ENCODE peak calls at places on chromosome 1, in nine cellular contexts. One of them, this sample, is unnamed.

GRCh38 chr1:208433086-208433485 is 188.9 kb upstream of the PLXNA2 start:
- DNase-seq in upper lobe of right lung: no peak
- DNase-seq in psoas muscle: no peak
- DNase-seq in astrocyte: peak
- DNase-seq in endothelial cell: no peak
- DNase-seq in astrocyte of the spinal cord: peak
- DNase-seq in RWPE1: no peak
- DNase-seq in neural progenitor cell: peak
- DNase-seq in RWPE2: no peak
- DNase-seq in this sample: peak

GRCh38 chr1:151728151-151728711 is 6.9 kb downstream of the RIIAD1 start:
- DNase-seq in psoas muscle: no peak
- DNase-seq in astrocyte: peak
- DNase-seq in upper lobe of right lung: no peak
- DNase-seq in RWPE1: no peak
- DNase-seq in RWPE2: no peak
- DNase-seq in astrocyte of the spinal cord: peak
- DNase-seq in endothelial cell: no peak
- DNase-seq in neural progenitor cell: peak
- DNase-seq in this sample: no peak

GRCh38 chr1:26697441-26697977 is 1.7 kb downstream of the ARID1A start:
- DNase-seq in upper lobe of right lung: no peak
- DNase-seq in RWPE2: no peak
- DNase-seq in RWPE1: no peak
- DNase-seq in astrocyte: no peak
- DNase-seq in psoas muscle: no peak
- DNase-seq in endothelial cell: no peak
- DNase-seq in astrocyte of the spinal cord: no peak
- DNase-seq in neural progenitor cell: no peak
- DNase-seq in this sample: no peak

GRCh38 chr1:27577504-27578188 is 26.3 kb downstream of the AHDC1 start:
- DNase-seq in upper lobe of right lung: no peak
- DNase-seq in endothelial cell: no peak
- DNase-seq in astrocyte: no peak
- DNase-seq in astrocyte of the spinal cord: no peak
- DNase-seq in psoas muscle: no peak
- DNase-seq in RWPE2: no peak
- DNase-seq in RWPE1: no peak
- DNase-seq in neural progenitor cell: no peak
- DNase-seq in this sample: no peak

GRCh38 chr1:19343617-19344350 is 31.7 kb downstream of the SLC66A1 start:
- DNase-seq in psoas muscle: no peak
- DNase-seq in RWPE2: peak
- DNase-seq in endothelial cell: no peak
- DNase-seq in neural progenitor cell: no peak
- DNase-seq in RWPE1: no peak
- DNase-seq in upper lobe of right lung: no peak
- DNase-seq in astrocyte of the spinal cord: no peak
- DNase-seq in astrocyte: no peak
- DNase-seq in this sample: no peak

GRCh38 chr1:53020588-53020987 is 41.4 kb upstream of the PODN start:
- DNase-seq in RWPE2: no peak
- DNase-seq in neural progenitor cell: no peak
- DNase-seq in astrocyte: no peak
- DNase-seq in RWPE1: no peak
- DNase-seq in astrocyte of the spinal cord: no peak
- DNase-seq in upper lobe of right lung: no peak
- DNase-seq in psoas muscle: no peak
- DNase-seq in endothelial cell: no peak
- DNase-seq in this sample: no peak

GRCh38 chr1:86277909-86278308 is 118.2 kb downstream of the ODF2L start:
- DNase-seq in RWPE2: no peak
- DNase-seq in astrocyte of the spinal cord: no peak
- DNase-seq in upper lobe of right lung: no peak
- DNase-seq in RWPE1: no peak
- DNase-seq in psoas muscle: no peak
- DNase-seq in endothelial cell: no peak
- DNase-seq in neural progenitor cell: peak
- DNase-seq in astrocyte: no peak
- DNase-seq in this sample: peak

GRCh38 chr1:166164995-166165660 is 1.7 kb downstream of the FAM78B start:
- DNase-seq in astrocyte: peak
- DNase-seq in psoas muscle: peak
- DNase-seq in RWPE1: peak
- DNase-seq in RWPE2: no peak
- DNase-seq in neural progenitor cell: peak
- DNase-seq in astrocyte of the spinal cord: peak
- DNase-seq in upper lobe of right lung: peak
- DNase-seq in endothelial cell: peak
- DNase-seq in this sample: peak

GRCh38 chr1:220062629-220063028 is 16.3 kb upstream of the EPRS1 start:
- DNase-seq in RWPE2: no peak
- DNase-seq in astrocyte: no peak
- DNase-seq in endothelial cell: no peak
- DNase-seq in astrocyte of the spinal cord: no peak
- DNase-seq in psoas muscle: no peak
- DNase-seq in RWPE1: no peak
- DNase-seq in neural progenitor cell: no peak
- DNase-seq in upper lobe of right lung: no peak
- DNase-seq in this sample: no peak

GRCh38 chr1:71049951-71050598 is 2.5 kb upstream of the PTGER3 start:
- DNase-seq in upper lobe of right lung: no peak
- DNase-seq in RWPE2: no peak
- DNase-seq in psoas muscle: no peak
- DNase-seq in astrocyte of the spinal cord: peak
- DNase-seq in endothelial cell: peak
- DNase-seq in RWPE1: peak
- DNase-seq in neural progenitor cell: peak
- DNase-seq in astrocyte: peak
- DNase-seq in this sample: peak

GRCh38 chr1:110879758-110880606 is 7.0 kb downstream of the CD53 start:
- DNase-seq in endothelial cell: no peak
- DNase-seq in astrocyte: no peak
- DNase-seq in upper lobe of right lung: no peak
- DNase-seq in neural progenitor cell: no peak
- DNase-seq in RWPE1: no peak
- DNase-seq in RWPE2: no peak
- DNase-seq in astrocyte of the spinal cord: no peak
- DNase-seq in psoas muscle: no peak
- DNase-seq in this sample: peak

GRCh38 chr1:36070349-36070748 is 13.5 kb upstream of the TEKT2 start:
- DNase-seq in psoas muscle: no peak
- DNase-seq in RWPE2: no peak
- DNase-seq in RWPE1: no peak
- DNase-seq in endothelial cell: no peak
- DNase-seq in upper lobe of right lung: no peak
- DNase-seq in astrocyte of the spinal cord: no peak
- DNase-seq in astrocyte: no peak
- DNase-seq in neural progenitor cell: no peak
- DNase-seq in this sample: no peak
- TF ChIP-seq CTCF in psoas muscle: no peak
- TF ChIP-seq CTCF in RWPE2: no peak
- TF ChIP-seq CTCF in RWPE1: no peak
- TF ChIP-seq CTCF in endothelial cell: no peak
- TF ChIP-seq CTCF in upper lobe of right lung: no peak
- TF ChIP-seq CTCF in astrocyte of the spinal cord: no peak
- TF ChIP-seq CTCF in astrocyte: no peak
- TF ChIP-seq CTCF in neural progenitor cell: no peak
- TF ChIP-seq CTCF in this sample: no peak

GRCh38 chr1:209937996-209938959 is at the start of gene SYT14:
- DNase-seq in neural progenitor cell: peak
- DNase-seq in RWPE1: peak
- DNase-seq in astrocyte of the spinal cord: peak
- DNase-seq in RWPE2: peak
- DNase-seq in psoas muscle: no peak
- DNase-seq in astrocyte: peak
- DNase-seq in upper lobe of right lung: no peak
- DNase-seq in endothelial cell: peak
- DNase-seq in this sample: no peak
- TF ChIP-seq CTCF in neural progenitor cell: no peak
- TF ChIP-seq CTCF in RWPE1: no peak
- TF ChIP-seq CTCF in astrocyte of the spinal cord: peak
- TF ChIP-seq CTCF in RWPE2: no peak
- TF ChIP-seq CTCF in psoas muscle: no peak
- TF ChIP-seq CTCF in astrocyte: no peak
- TF ChIP-seq CTCF in upper lobe of right lung: no peak
- TF ChIP-seq CTCF in endothelial cell: no peak
- TF ChIP-seq CTCF in this sample: no peak

DNA sequence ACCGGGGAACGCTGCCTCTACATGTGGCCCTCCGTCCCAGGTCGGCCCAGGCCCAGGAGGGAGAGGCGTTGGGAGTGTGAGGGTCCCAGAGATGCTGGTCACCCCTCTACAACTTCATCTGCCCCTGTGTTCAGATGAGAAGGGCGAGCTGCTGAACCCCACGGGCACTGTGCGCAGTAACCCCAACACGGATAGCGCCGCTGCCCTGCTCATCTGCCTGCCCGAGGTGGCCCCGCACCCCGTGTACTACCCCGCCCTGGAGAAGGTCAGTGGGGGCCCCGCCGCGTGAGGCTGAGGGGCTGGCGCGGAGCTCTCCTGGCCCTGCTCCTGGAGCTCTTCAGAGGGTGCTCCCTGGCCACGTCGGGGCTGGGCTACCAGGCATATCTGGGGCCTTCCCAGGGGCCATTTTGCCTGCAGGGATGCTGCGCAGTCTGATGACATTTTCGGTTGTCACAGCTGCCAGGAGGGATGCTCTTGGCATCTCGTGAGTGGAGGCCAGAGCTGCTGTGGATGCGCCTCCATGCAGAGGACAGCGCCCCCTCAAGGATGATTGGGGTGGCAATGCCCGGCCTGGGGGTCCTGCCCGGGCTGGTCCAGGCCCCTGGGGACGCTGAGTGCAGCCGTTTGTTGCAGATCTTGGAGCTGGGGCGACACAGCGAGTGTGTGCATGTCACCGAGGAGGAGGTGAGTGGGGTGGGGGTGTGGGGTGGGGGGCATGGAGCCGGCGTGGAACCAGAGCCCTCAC is 68.6 kb downstream of the PIK3CD start:
- DNase-seq in endothelial cell: peak
- DNase-seq in RWPE1: no peak
- DNase-seq in astrocyte of the spinal cord: no peak
- DNase-seq in RWPE2: no peak
- DNase-seq in upper lobe of right lung: no peak
- DNase-seq in neural progenitor cell: peak
- DNase-seq in astrocyte: no peak
- DNase-seq in psoas muscle: no peak
- DNase-seq in this sample: no peak
- TF ChIP-seq CTCF in endothelial cell: peak
- TF ChIP-seq CTCF in RWPE1: no peak
- TF ChIP-seq CTCF in astrocyte of the spinal cord: no peak
- TF ChIP-seq CTCF in RWPE2: no peak
- TF ChIP-seq CTCF in upper lobe of right lung: no peak
- TF ChIP-seq CTCF in neural progenitor cell: peak
- TF ChIP-seq CTCF in astrocyte: no peak
- TF ChIP-seq CTCF in psoas muscle: no peak
- TF ChIP-seq CTCF in this sample: no peak

DNA sequence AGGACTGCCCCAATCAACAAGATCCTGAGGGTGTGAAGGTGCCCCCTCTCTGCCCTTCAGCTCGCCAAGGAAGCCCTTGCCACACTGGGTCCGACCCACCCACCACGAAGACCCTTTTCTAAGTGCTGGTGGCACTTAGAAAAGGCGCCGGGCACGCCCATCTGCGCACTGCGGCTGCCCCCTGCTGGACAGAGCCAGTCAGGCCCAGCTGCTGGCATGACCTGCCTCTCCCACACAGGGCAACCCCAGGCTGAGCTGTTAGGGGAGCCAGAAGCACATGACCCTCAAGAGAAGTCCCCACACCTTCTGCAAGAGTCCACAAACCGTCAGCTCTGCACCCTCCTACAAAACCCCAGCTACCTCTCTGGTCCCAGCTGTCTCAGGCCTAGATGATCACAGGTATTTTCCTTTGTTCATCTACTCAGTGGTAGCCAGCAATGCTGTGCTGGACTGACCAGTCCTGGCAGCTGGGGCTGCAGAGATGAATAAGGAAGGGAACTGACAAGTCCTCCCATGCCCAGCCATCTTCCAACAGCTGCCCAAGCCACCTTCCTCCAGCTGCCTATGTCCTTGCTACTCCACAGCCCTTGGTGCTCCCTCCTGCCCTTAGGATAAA is 40.0 kb upstream of the ZC3H12A start:
- DNase-seq in astrocyte of the spinal cord: peak
- DNase-seq in neural progenitor cell: peak
- DNase-seq in endothelial cell: peak
- DNase-seq in upper lobe of right lung: peak
- DNase-seq in RWPE2: no peak
- DNase-seq in RWPE1: peak
- DNase-seq in psoas muscle: peak
- DNase-seq in astrocyte: no peak
- DNase-seq in this sample: peak
- TF ChIP-seq CTCF in astrocyte of the spinal cord: peak
- TF ChIP-seq CTCF in neural progenitor cell: peak
- TF ChIP-seq CTCF in endothelial cell: peak
- TF ChIP-seq CTCF in upper lobe of right lung: peak
- TF ChIP-seq CTCF in RWPE2: peak
- TF ChIP-seq CTCF in RWPE1: peak
- TF ChIP-seq CTCF in psoas muscle: peak
- TF ChIP-seq CTCF in astrocyte: peak
- TF ChIP-seq CTCF in this sample: peak

DNA sequence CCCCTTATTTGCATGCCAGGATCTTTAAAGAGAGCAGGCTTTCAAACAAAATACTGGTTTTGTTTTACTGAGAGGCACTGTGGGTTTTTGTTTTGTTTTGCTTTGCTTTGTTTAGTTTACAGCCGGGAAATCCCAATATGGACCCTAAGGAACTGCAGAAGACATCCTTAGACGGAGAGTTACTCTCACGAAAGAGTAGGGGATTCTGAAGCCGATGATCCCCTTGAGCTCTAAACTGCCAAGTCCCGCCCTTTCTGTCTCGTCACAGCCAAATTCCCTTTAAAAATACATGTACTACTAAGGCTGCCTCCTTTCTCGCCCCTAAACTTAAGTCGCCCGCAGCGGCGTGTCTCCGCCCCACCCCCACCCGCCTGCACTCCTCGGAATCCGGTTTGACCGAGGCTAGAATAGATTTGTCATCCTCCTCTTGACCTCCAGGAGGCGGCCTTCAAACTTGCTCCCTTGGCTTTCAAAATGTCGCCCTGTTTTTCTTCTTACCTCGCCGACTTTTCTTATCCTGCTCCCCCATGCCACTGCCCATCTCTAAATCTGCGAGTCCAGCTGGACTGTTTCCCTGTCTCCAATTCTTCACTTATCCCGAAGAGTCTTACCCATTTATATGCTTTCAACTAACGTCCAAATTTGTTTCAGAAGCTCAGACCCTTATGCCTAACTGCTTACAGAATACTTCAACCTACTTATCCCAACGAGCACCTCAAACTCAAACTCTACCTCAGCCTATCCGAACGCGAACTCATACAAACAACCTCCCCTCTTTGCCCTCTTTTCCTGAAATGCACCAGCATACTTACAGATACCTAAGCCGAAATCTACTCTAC is 11.0 kb upstream of the BOLA1 start:
- DNase-seq in neural progenitor cell: peak
- DNase-seq in upper lobe of right lung: peak
- DNase-seq in endothelial cell: peak
- DNase-seq in astrocyte of the spinal cord: peak
- DNase-seq in astrocyte: peak
- DNase-seq in psoas muscle: peak
- DNase-seq in RWPE2: no peak
- DNase-seq in RWPE1: peak
- DNase-seq in this sample: peak
- TF ChIP-seq CTCF in neural progenitor cell: peak
- TF ChIP-seq CTCF in upper lobe of right lung: peak
- TF ChIP-seq CTCF in endothelial cell: peak
- TF ChIP-seq CTCF in astrocyte of the spinal cord: peak
- TF ChIP-seq CTCF in astrocyte: peak
- TF ChIP-seq CTCF in psoas muscle: peak
- TF ChIP-seq CTCF in RWPE2: peak
- TF ChIP-seq CTCF in RWPE1: peak
- TF ChIP-seq CTCF in this sample: peak